ENCODE peak calls at places on chromosome 22, in five cellular contexts. R is activated naive CD8-positive, alpha-beta T cell treated with anti-CD3 and anti-CD28 coated beads, Interleukin-2, amount 50 U/mL, for 16 hours; D is substantia nigra; O is posterior cingulate gyrus; S is cardiac muscle cell. T is an unnamed sample.

GRCh38 chr22:22342697-22343602 is 98.4 kb downstream of the VPREB1 start:
- DNase-seq in R (peak; percentile 51), D (no peak), O (peak; percentile 25), S (peak; percentile 25), T (peak; percentile 52)

GRCh38 chr22:29916007-29916544 is 33.1 kb downstream of the MTMR3 start:
- DNase-seq in R (no peak), D (no peak), O (no peak), S (no peak), T (no peak)

GRCh38 chr22:23402275-23403151 is 177.6 kb downstream of the IGLL1 start:
- DNase-seq in R (no peak), D (peak; percentile 12), O (peak; percentile 46), S (peak; percentile 75), T (no peak)

GRCh38 chr22:48703265-48703941 is 1124.3 kb downstream of the BRD1 start:
- DNase-seq in R (no peak), D (no peak), O (no peak), S (no peak), T (no peak)

GRCh38 chr22:48098243-48098935 is 1335.9 kb downstream of the TBC1D22A start:
- DNase-seq in R (no peak), D (no peak), O (no peak), S (no peak), T (no peak)

GRCh38 chr22:21719024-21719423 is 16.6 kb downstream of the YPEL1 start:
- DNase-seq in R (no peak), D (no peak), O (no peak), S (no peak), T (no peak)

GRCh38 chr22:43817402-43817801 is 5.3 kb upstream of the EFCAB6 start:
- DNase-seq in R (no peak), D (no peak), O (no peak), S (no peak), T (no peak)

GRCh38 chr22:20142711-20143621 is 7.9 kb downstream of the CCDC188 start:
- DNase-seq in R (no peak), D (no peak), O (no peak), S (no peak), T (no peak)

GRCh38 chr22:20940178-20940790 is 23.1 kb downstream of the CRKL start:
- DNase-seq in R (no peak), D (no peak), O (no peak), S (no peak), T (no peak)

GRCh38 chr22:33006220-33006954 is 51.8 kb downstream of the SYN3 start:
- DNase-seq in R (no peak), D (no peak), O (no peak), S (no peak), T (no peak)

GRCh38 chr22:50600541-50600940 is at the start of gene MAPK8IP2:
- DNase-seq in R (no peak), D (no peak), O (peak; percentile 44), S (no peak), T (no peak)

GRCh38 chr22:38353142-38353629 is 36.0 kb upstream of the CSNK1E start:
- DNase-seq in R (peak; percentile 29), D (peak; percentile 21), O (peak; percentile 74), S (peak; percentile 61), T (peak; percentile 30)

GRCh38 chr22:50621948-50622722 is 5.8 kb downstream of the ARSA start:
- DNase-seq in R (no peak), D (no peak), O (no peak), S (no peak), T (no peak)

T was measured in activated CD4-positive, CD25-positive, alpha-beta regulatory T cell treated with anti-CD3 and anti-CD28 coated beads, Interleukin-2, amount 50 U/mL, for 16 hours.